ENCODE peak calls at places on chromosomes 5 and 9, in nine cellular contexts. One of them, this sample, is unnamed.

GRCh38 chr5:175457466-175457865 is 13.5 kb upstream of the DRD1 start:
- DNase-seq in hepatocyte: no peak
- DNase-seq in GM23248: no peak
- DNase-seq in Peyer's patch: no peak
- DNase-seq in right atrium auricular region: no peak
- DNase-seq in brain microvascular endothelial cell: no peak
- DNase-seq in H9: no peak
- DNase-seq in heart left ventricle: no peak
- DNase-seq in heart right ventricle: no peak
- DNase-seq in this sample: no peak

GRCh38 chr5:126846756-126847155 is 69.8 kb downstream of the LMNB1 start:
- DNase-seq in hepatocyte: no peak
- DNase-seq in GM23248: no peak
- DNase-seq in Peyer's patch: no peak
- DNase-seq in right atrium auricular region: no peak
- DNase-seq in brain microvascular endothelial cell: no peak
- DNase-seq in H9: no peak
- DNase-seq in heart left ventricle: no peak
- DNase-seq in heart right ventricle: no peak
- DNase-seq in this sample: no peak

GRCh38 chr5:175652741-175653663 is 4.9 kb upstream of the HRH2 start:
- DNase-seq in hepatocyte: no peak
- DNase-seq in GM23248: no peak
- DNase-seq in Peyer's patch: peak; percentile 42
- DNase-seq in right atrium auricular region: no peak
- DNase-seq in brain microvascular endothelial cell: peak; percentile 43
- DNase-seq in H9: no peak
- DNase-seq in heart left ventricle: no peak
- DNase-seq in heart right ventricle: no peak
- DNase-seq in this sample: no peak

GRCh38 chr5:96975656-96976055 is 39.8 kb downstream of the LNPEP start:
- DNase-seq in hepatocyte: no peak
- DNase-seq in GM23248: no peak
- DNase-seq in Peyer's patch: no peak
- DNase-seq in right atrium auricular region: no peak
- DNase-seq in brain microvascular endothelial cell: no peak
- DNase-seq in H9: no peak
- DNase-seq in heart left ventricle: no peak
- DNase-seq in heart right ventricle: no peak
- DNase-seq in this sample: no peak

GRCh38 chr9:87270241-87271234 is 227.1 kb upstream of the DAPK1 start:
- DNase-seq in hepatocyte: no peak
- DNase-seq in GM23248: peak; percentile 71
- DNase-seq in Peyer's patch: no peak
- DNase-seq in right atrium auricular region: peak; percentile 63
- DNase-seq in brain microvascular endothelial cell: peak; percentile 72
- DNase-seq in H9: no peak
- DNase-seq in heart left ventricle: no peak
- DNase-seq in heart right ventricle: peak; percentile 52
- DNase-seq in this sample: no peak

GRCh38 chr5:179821298-179822058 is 773 bp downstream of the SQSTM1 start:
- DNase-seq in hepatocyte: peak; percentile 94
- DNase-seq in GM23248: peak; percentile 98
- DNase-seq in Peyer's patch: peak; percentile 91
- DNase-seq in right atrium auricular region: peak; percentile 96
- DNase-seq in brain microvascular endothelial cell: peak; percentile 92
- DNase-seq in H9: peak; percentile 87
- DNase-seq in heart left ventricle: peak; percentile 98
- DNase-seq in heart right ventricle: peak; percentile 98
- DNase-seq in this sample: peak; percentile 95

GRCh38 chr9:103804077-103804735 is 289.9 kb upstream of the SMC2 start:
- DNase-seq in hepatocyte: no peak
- DNase-seq in GM23248: no peak
- DNase-seq in Peyer's patch: no peak
- DNase-seq in right atrium auricular region: no peak
- DNase-seq in brain microvascular endothelial cell: peak; percentile 53
- DNase-seq in H9: no peak
- DNase-seq in heart left ventricle: no peak
- DNase-seq in heart right ventricle: no peak
- DNase-seq in this sample: no peak

GRCh38 chr9:113488490-113488889 is 25.0 kb downstream of the RGS3 start:
- DNase-seq in hepatocyte: no peak
- DNase-seq in GM23248: peak; percentile 63
- DNase-seq in Peyer's patch: no peak
- DNase-seq in right atrium auricular region: no peak
- DNase-seq in brain microvascular endothelial cell: no peak
- DNase-seq in H9: no peak
- DNase-seq in heart left ventricle: peak; percentile 64
- DNase-seq in heart right ventricle: peak; percentile 71
- DNase-seq in this sample: peak; percentile 56

GRCh38 chr5:107700486-107700885 is 29.7 kb upstream of the EFNA5 start:
- DNase-seq in hepatocyte: no peak
- DNase-seq in GM23248: peak; percentile 26
- DNase-seq in Peyer's patch: no peak
- DNase-seq in right atrium auricular region: no peak
- DNase-seq in brain microvascular endothelial cell: no peak
- DNase-seq in H9: no peak
- DNase-seq in heart left ventricle: no peak
- DNase-seq in heart right ventricle: no peak
- DNase-seq in this sample: no peak

GRCh38 chr5:150848271-150848670 is 1.9 kb downstream of the IRGM start:
- DNase-seq in hepatocyte: no peak
- DNase-seq in GM23248: peak; percentile 34
- DNase-seq in Peyer's patch: no peak
- DNase-seq in right atrium auricular region: no peak
- DNase-seq in brain microvascular endothelial cell: no peak
- DNase-seq in H9: no peak
- DNase-seq in heart left ventricle: no peak
- DNase-seq in heart right ventricle: no peak
- DNase-seq in this sample: no peak

GRCh38 chr9:121975801-121976277 is 117.3 kb downstream of the TTLL11 start:
- DNase-seq in hepatocyte: peak; percentile 76
- DNase-seq in GM23248: peak; percentile 72
- DNase-seq in Peyer's patch: no peak
- DNase-seq in right atrium auricular region: no peak
- DNase-seq in brain microvascular endothelial cell: no peak
- DNase-seq in H9: no peak
- DNase-seq in heart left ventricle: no peak
- DNase-seq in heart right ventricle: no peak
- DNase-seq in this sample: no peak

GRCh38 chr5:108728566-108729305 is 19.0 kb upstream of the FER start:
- DNase-seq in hepatocyte: peak; percentile 19
- DNase-seq in GM23248: no peak
- DNase-seq in Peyer's patch: peak; percentile 53
- DNase-seq in right atrium auricular region: no peak
- DNase-seq in brain microvascular endothelial cell: no peak
- DNase-seq in H9: no peak
- DNase-seq in heart left ventricle: no peak
- DNase-seq in heart right ventricle: no peak
- DNase-seq in this sample: no peak

DNA sequence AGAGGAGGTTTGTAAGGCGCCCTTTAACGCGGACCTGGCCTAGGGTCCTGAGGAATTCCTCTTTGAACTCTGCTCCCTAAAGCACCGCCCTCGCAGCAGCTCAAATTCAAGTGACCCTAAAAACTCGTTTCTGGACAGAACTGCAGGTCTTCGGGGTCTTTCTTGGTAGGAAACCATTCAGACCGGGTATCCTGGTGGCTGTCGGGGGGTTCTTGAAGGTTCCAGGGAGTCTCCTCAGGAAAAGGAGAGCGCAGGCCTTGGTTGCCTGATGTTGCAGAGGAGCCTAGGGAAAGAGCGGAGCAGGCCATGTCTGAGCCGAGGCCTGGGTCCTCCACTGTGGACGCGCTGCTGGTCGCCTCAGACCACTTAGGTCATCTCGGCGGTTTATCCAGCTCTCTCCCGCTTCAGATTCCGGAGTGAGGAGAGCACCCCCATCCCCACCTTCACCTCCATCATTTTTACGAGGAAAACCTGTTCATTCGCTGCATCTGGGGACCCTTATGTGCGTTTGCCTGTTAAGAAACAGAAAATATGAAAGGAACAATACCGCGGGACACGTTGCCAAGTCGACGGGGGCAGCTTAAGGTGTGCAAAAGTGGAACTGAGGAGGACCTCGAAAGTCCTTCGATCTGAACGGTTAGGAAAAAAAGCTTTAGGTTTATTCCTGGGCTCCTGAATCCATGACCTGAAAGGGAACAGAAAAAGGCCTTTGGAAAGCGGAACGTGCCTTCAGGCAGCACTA is 299.4 kb downstream of the PARP8 start:
- DNase-seq in hepatocyte: no peak
- DNase-seq in GM23248: no peak
- DNase-seq in Peyer's patch: no peak
- DNase-seq in right atrium auricular region: no peak
- DNase-seq in brain microvascular endothelial cell: no peak
- DNase-seq in H9: peak; percentile 52
- DNase-seq in heart left ventricle: no peak
- DNase-seq in heart right ventricle: no peak
- DNase-seq in this sample: no peak
- H3K27me3 ChIP-seq in hepatocyte: peaks cover 69% of the 10 kb centered on the region
- H3K27me3 ChIP-seq in GM23248: peaks cover 67% of the 10 kb centered on the region
- H3K27me3 ChIP-seq in Peyer's patch: no peaks in the 10 kb centered on the region
- H3K27me3 ChIP-seq in right atrium auricular region: peaks cover 52% of the 10 kb centered on the region
- H3K27me3 ChIP-seq in brain microvascular endothelial cell: peaks cover 65% of the 10 kb centered on the region
- H3K27me3 ChIP-seq in H9: peaks cover 68% of the 10 kb centered on the region
- H3K27me3 ChIP-seq in heart left ventricle: peaks cover 91% of the 10 kb centered on the region
- H3K27me3 ChIP-seq in heart right ventricle: peaks cover 97% of the 10 kb centered on the region
- H3K27me3 ChIP-seq in this sample: peaks cover 19% of the 10 kb centered on the region

GRCh38 chr9:129381481-129381957 is 203.5 kb upstream of the IER5L start:
- DNase-seq in hepatocyte: no peak
- DNase-seq in GM23248: no peak
- DNase-seq in Peyer's patch: no peak
- DNase-seq in right atrium auricular region: no peak
- DNase-seq in brain microvascular endothelial cell: no peak
- DNase-seq in H9: peak; percentile 35
- DNase-seq in heart left ventricle: no peak
- DNase-seq in heart right ventricle: no peak
- DNase-seq in this sample: no peak

GRCh38 chr9:129384138-129384886 is 206.3 kb upstream of the IER5L start:
- DNase-seq in hepatocyte: no peak
- DNase-seq in GM23248: no peak
- DNase-seq in Peyer's patch: no peak
- DNase-seq in right atrium auricular region: no peak
- DNase-seq in brain microvascular endothelial cell: no peak
- DNase-seq in H9: no peak
- DNase-seq in heart left ventricle: no peak
- DNase-seq in heart right ventricle: no peak
- DNase-seq in this sample: no peak

GRCh38 chr9:129383415-129384088 is 205.5 kb upstream of the IER5L start:
- DNase-seq in hepatocyte: peak; percentile 88
- DNase-seq in GM23248: peak; percentile 85
- DNase-seq in Peyer's patch: peak; percentile 72
- DNase-seq in right atrium auricular region: peak; percentile 89
- DNase-seq in brain microvascular endothelial cell: peak; percentile 56
- DNase-seq in H9: peak; percentile 50
- DNase-seq in heart left ventricle: peak; percentile 87
- DNase-seq in heart right ventricle: peak; percentile 87
- DNase-seq in this sample: peak; percentile 36

GRCh38 chr9:129382281-129383004 is 204.4 kb upstream of the IER5L start:
- DNase-seq in hepatocyte: no peak
- DNase-seq in GM23248: no peak
- DNase-seq in Peyer's patch: no peak
- DNase-seq in right atrium auricular region: no peak
- DNase-seq in brain microvascular endothelial cell: no peak
- DNase-seq in H9: no peak
- DNase-seq in heart left ventricle: no peak
- DNase-seq in heart right ventricle: no peak
- DNase-seq in this sample: no peak

GRCh38 chr9:129383005-129383414 is 204.9 kb upstream of the IER5L start:
- DNase-seq in hepatocyte: peak; percentile 81
- DNase-seq in GM23248: peak; percentile 42
- DNase-seq in Peyer's patch: no peak
- DNase-seq in right atrium auricular region: peak; percentile 64
- DNase-seq in brain microvascular endothelial cell: no peak
- DNase-seq in H9: peak; percentile 59
- DNase-seq in heart left ventricle: peak; percentile 64
- DNase-seq in heart right ventricle: peak; percentile 28
- DNase-seq in this sample: no peak
- H3K27ac ChIP-seq in hepatocyte: peak overlapping the region; percentile 94
- H3K27ac ChIP-seq in GM23248: no peak overlapping the region
- H3K27ac ChIP-seq in Peyer's patch: peak overlapping the region; percentile 83
- H3K27ac ChIP-seq in right atrium auricular region: peak overlapping the region; percentile 91
- H3K27ac ChIP-seq in brain microvascular endothelial cell: no peak overlapping the region
- H3K27ac ChIP-seq in H9: no peak overlapping the region
- H3K27ac ChIP-seq in heart left ventricle: peak overlapping the region; percentile 90
- H3K27ac ChIP-seq in heart right ventricle: peak overlapping the region; percentile 92
- H3K27ac ChIP-seq in this sample: peak overlapping the region; percentile 88

DNA sequence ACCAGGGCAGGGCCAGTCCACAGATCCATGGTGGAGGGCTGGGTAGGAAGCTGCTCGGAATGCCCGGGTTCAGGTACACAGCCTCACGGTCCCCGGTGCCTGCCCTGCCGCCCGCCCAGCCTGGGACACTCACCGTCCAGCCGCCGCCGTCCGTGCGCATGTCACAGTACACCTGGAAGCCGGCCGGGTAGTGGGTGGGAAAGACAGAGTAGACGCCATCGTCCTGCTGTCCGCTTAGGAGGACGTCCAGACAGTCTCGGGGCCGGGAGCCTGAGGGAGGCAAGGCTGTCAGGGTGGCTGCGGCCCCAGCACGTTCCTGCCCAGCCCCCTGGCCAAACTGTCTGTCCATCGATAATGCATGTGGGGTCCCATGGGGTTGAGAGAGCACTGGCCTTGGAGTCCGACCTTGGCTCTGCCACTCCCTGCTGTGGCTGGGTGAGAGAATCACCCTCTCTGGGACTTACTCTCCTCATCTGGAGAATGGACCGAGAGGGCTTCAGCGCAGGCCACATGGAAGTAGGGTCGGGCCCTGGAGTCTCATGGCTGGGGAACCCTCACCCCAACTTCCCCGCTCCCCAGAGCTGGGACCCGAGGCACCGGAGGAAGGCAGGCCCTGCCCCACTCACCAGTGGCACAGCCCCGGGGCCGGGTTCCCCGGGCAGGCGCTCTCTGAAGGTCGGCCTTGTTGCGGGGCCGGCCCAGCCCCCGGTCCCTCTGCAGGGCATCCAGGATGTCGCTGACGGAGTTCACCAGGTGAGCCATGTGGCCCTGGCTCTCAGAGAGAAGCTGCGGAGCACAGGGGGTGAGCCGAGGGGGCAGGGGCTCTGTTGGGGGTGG is 15.2 kb downstream of the FIBCD1 start:
- DNase-seq in hepatocyte: no peak
- DNase-seq in GM23248: no peak
- DNase-seq in Peyer's patch: no peak
- DNase-seq in right atrium auricular region: no peak
- DNase-seq in brain microvascular endothelial cell: no peak
- DNase-seq in H9: no peak
- DNase-seq in heart left ventricle: no peak
- DNase-seq in heart right ventricle: no peak
- DNase-seq in this sample: no peak
- H3K27me3 ChIP-seq in hepatocyte: no peaks in the 10 kb centered on the region
- H3K27me3 ChIP-seq in GM23248: no peaks in the 10 kb centered on the region
- H3K27me3 ChIP-seq in Peyer's patch: no peaks in the 10 kb centered on the region
- H3K27me3 ChIP-seq in right atrium auricular region: no peaks in the 10 kb centered on the region
- H3K27me3 ChIP-seq in brain microvascular endothelial cell: peaks cover 59% of the 10 kb centered on the region
- H3K27me3 ChIP-seq in H9: no peaks in the 10 kb centered on the region
- H3K27me3 ChIP-seq in heart left ventricle: no peaks in the 10 kb centered on the region
- H3K27me3 ChIP-seq in heart right ventricle: peaks cover 29% of the 10 kb centered on the region
- H3K27me3 ChIP-seq in this sample: no peaks in the 10 kb centered on the region

DNA sequence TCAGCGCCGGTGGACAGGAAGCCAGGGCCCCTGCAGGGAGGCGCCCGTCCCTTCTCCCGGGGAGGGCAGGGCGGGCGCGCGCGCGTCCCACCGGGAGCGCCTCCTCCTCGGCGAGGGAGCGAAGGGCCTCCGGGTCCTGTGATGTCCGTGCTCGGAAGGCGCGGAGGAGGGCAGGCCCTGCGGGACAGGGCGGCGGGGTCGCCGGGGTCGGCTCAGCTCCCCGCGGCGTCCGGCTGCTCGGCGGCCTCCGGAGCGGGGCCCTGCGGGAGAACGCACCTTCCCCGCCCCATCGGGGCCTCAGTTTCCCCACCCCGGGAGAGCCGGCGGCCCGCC is 328 bp downstream of the EXD3 start:
- DNase-seq in hepatocyte: peak; percentile 68
- DNase-seq in GM23248: peak; percentile 71
- DNase-seq in Peyer's patch: no peak
- DNase-seq in right atrium auricular region: no peak
- DNase-seq in brain microvascular endothelial cell: no peak
- DNase-seq in H9: peak; percentile 54
- DNase-seq in heart left ventricle: peak; percentile 50
- DNase-seq in heart right ventricle: no peak
- DNase-seq in this sample: no peak
- H3K27ac ChIP-seq in hepatocyte: peak overlapping the region; percentile 88
- H3K27ac ChIP-seq in GM23248: no peak overlapping the region
- H3K27ac ChIP-seq in Peyer's patch: peak overlapping the region; percentile 79
- H3K27ac ChIP-seq in right atrium auricular region: peak overlapping the region; percentile 71
- H3K27ac ChIP-seq in brain microvascular endothelial cell: peak overlapping the region; percentile 14
- H3K27ac ChIP-seq in H9: no peak overlapping the region
- H3K27ac ChIP-seq in heart left ventricle: peak overlapping the region; percentile 81
- H3K27ac ChIP-seq in heart right ventricle: peak overlapping the region; percentile 83
- H3K27ac ChIP-seq in this sample: no peak overlapping the region

This sample was measured in thoracic aorta.